ENCODE peak calls at places on chromosome 11, in four cellular contexts. T is stomach, X is AG04450, N is upper lobe of right lung. A is an unnamed sample. For H3K27me3, the result is how much of the 10 kb centered on the place peaks cover.

GRCh38 chr11:21622995-21623394 is 569.9 kb upstream of the ANO5 start:
- DNase-seq in T (no peak), X (no peak), N (no peak), A (no peak)

GRCh38 chr11:35463211-35463810 is 44.0 kb upstream of the SLC1A2 start:
- DNase-seq in T (no peak), X (no peak), N (no peak), A (no peak)

GRCh38 chr11:72696866-72697428 is 22.7 kb upstream of the PDE2A start:
- DNase-seq in T (peak), X (no peak), N (no peak), A (peak)

GRCh38 chr11:70820311-70820710 is 422.0 kb downstream of the CTTN start:
- DNase-seq in T (no peak), X (no peak), N (no peak), A (no peak)

GRCh38 chr11:47438721-47439120 is 10.2 kb downstream of the RAPSN start:
- DNase-seq in T (no peak), X (no peak), N (no peak), A (no peak)

GRCh38 chr11:88597387-88597786 is 259.9 kb upstream of the CTSC start:
- DNase-seq in T (no peak), X (no peak), N (no peak), A (no peak)

GRCh38 chr11:113736323-113736722 is 30.2 kb upstream of the TMPRSS5 start:
- DNase-seq in T (no peak), X (no peak), N (no peak), A (no peak)

GRCh38 chr11:18471995-18472394 is 16.3 kb downstream of the LDHAL6A start:
- DNase-seq in T (no peak), X (no peak), N (no peak), A (no peak)

GRCh38 chr11:86484164-86484794 is 109.6 kb downstream of the CCDC81 start:
- DNase-seq in T (no peak), X (peak), N (no peak), A (peak)

GRCh38 chr11:2578934-2579280 is 120.9 kb downstream of the KCNQ1OT1 start:
- DNase-seq in T (no peak), X (no peak), N (no peak), A (peak)

GRCh38 chr11:115361025-115361424 is 143.2 kb downstream of the CADM1 start:
- DNase-seq in T (no peak), X (no peak), N (no peak), A (no peak)

GRCh38 chr11:94632356-94632755 is 65.2 kb downstream of the PIWIL4 start:
- DNase-seq in T (no peak), X (no peak), N (no peak), A (no peak)

GRCh38 chr11:71096751-71097388 is 155.5 kb downstream of the SHANK2 start:
- DNase-seq in T (no peak), X (no peak), N (no peak), A (no peak)

GRCh38 chr11:45812581-45813548 is 7.9 kb downstream of the SLC35C1 start:
- DNase-seq in T (no peak), X (no peak), N (no peak), A (peak)

GRCh38 chr11:57778318-57779037 is 16.9 kb downstream of the CTNND1 start:
- DNase-seq in T (peak), X (peak), N (peak), A (peak)

GRCh38 chr11:1668911-1669473 is 28.0 kb upstream of the KRTAP5-6 start:
- DNase-seq in T (no peak), X (no peak), N (no peak), A (no peak)

GRCh38 chr11:65425971-65426838 is 3.6 kb downstream of the NEAT1 start:
- DNase-seq in T (peak), X (no peak), N (no peak), A (peak)

GRCh38 chr11:17403977-17404759 is 15.7 kb upstream of the KCNJ11 start:
- DNase-seq in T (no peak), X (no peak), N (no peak), A (no peak)

GRCh38 chr11:2446590-2447252 is 1.9 kb downstream of the KCNQ1 start:
- DNase-seq in T (no peak), X (no peak), N (peak), A (no peak)

GRCh38 chr11:131875611-131876010 is 505.2 kb downstream of the NTM start:
- DNase-seq in T (no peak), X (no peak), N (no peak), A (no peak)

GRCh38 chr11:66593303-66593635 is 284 bp downstream of the CCS start:
- DNase-seq in T (no peak), X (no peak), N (no peak), A (no peak)

GRCh38 chr11:122108192-122108799 is 7.7 kb downstream of the BLID start:
- DNase-seq in T (no peak), X (no peak), N (no peak), A (no peak)

GRCh38 chr11:32374261-32374711 is 61.1 kb downstream of the WT1 start:
- DNase-seq in T (no peak), X (no peak), N (no peak), A (no peak)

GRCh38 chr11:44752727-44753126 is 26.0 kb downstream of the TSPAN18 start:
- DNase-seq in T (no peak), X (no peak), N (no peak), A (no peak)
- H3K27me3 ChIP-seq in T (under half), X (under half), N (under half), A (under half)

GRCh38 chr11:61917043-61917356 is 366 bp downstream of the RAB3IL1 start:
- DNase-seq in T (no peak), X (no peak), N (no peak), A (peak)
- H3K4me3 ChIP-seq in T (peak), X (peak), N (peak), A (peak)

DNA sequence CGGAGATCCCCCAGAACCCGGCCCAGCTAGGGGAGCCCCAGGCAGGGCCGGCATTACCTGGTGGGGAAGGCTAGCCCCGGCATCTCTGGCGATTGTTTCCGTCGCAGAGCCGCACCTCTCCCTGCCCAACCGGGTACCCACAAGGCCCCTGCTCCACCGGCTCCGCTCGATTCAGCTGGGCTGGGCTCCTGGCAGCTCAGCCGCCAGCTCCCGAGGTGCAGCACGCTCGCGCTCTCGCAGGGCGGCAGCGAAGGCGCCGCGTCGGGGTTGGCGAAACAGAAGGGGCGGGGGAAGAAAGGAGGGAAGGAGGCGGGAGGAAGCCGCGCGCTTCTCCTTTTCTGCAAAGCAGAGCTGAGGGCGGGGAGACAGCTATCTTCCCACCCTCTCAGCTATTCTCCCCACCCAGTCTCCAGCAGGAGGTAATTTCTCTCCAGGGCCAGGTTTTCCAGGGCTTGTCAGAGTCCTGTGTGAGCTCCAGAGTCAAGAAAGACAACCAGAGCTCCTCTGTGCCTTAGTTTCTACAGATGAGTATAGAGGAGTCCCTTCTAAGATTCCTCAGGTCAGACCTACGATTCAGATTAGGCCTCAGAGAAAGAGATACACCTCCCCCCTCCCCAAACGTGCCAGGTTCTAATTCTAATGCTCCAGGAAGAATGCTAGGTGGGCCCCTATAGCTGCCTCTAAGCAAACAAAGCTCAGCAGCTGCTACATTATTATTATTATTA is 62.0 kb downstream of the PAK1 start:
- DNase-seq in T (peak), X (peak), N (peak), A (peak)
- TF ChIP-seq CTCF in T (no peak), X (no peak), N (peak), A (no peak)

DNA sequence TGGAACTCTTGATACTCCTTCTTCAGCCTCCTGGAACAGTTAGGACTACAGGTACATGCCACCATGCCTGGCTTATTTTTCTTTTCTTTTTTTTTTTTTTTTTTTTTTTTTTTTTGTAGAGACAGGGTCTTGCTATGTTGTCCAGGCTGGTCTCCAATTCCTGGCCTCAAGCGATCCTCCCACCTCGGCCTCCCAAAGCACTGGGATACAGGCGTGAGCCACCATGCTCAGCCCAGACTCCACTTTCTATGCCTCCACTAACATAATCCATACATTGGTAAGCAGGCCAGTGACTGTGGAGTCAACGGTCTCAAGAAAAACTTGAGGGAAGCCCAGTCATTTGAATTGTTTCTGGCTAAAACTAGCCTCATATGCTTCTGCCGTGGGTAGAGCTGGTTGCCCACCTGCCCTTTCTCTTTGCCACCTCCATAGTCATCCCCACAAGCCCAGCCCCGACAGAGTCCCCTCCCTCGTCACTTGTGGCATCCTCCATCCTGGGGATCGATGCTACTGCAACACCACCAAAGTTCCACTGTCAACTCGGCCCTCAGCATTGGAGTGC is 2.4 kb downstream of the SCN2B start:
- DNase-seq in T (no peak), X (no peak), N (no peak), A (no peak)
- H3K27me3 ChIP-seq in T (under half), X (under half), N (under half), A (under half)

GRCh38 chr11:64253481-64253880 is 2.2 kb downstream of the PLCB3 start:
- DNase-seq in T (no peak), X (no peak), N (peak), A (no peak)
- H3K4me3 ChIP-seq in T (no peak), X (no peak), N (no peak), A (no peak)

GRCh38 chr11:61524963-61525587 is 16.5 kb downstream of the LRRC10B start:
- DNase-seq in T (no peak), X (no peak), N (no peak), A (no peak)
- TF ChIP-seq CTCF in T (no peak), X (no peak), N (no peak), A (no peak)

DNA sequence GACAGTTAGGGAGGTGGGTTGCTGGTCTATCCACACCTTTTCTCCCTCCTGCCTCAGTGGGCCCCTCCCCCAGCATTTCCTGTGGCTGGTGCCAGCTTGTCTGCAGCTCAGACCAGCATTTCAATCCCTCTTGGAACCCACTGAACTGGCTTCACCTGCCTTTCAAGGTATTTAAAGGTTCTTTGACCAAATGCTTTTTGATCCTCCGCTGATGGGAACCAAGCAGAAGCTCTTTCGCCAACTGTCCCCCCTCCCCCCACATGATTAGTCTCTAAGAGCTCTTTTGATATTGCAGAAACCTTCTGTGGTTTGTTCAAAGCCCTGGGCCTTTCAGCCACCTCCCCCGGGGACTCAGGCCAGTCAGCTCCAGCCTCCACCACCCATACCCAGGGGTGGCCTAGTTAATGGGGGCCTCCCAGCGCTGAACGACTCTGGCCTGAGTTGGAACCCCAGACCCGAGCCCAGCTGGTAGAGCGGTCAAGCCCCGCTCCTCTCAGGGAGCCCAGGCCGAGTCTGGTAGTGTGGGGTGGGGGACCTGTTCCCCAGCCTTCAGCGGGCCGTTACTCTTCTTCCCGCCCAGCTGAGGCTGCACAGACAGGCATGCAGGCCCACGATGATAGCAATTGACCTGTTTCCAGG is 6.0 kb upstream of the SYT7 start:
- DNase-seq in T (no peak), X (no peak), N (no peak), A (no peak)
- H3K27me3 ChIP-seq in T (under half), X (half or more), N (under half), A (under half)

DNA sequence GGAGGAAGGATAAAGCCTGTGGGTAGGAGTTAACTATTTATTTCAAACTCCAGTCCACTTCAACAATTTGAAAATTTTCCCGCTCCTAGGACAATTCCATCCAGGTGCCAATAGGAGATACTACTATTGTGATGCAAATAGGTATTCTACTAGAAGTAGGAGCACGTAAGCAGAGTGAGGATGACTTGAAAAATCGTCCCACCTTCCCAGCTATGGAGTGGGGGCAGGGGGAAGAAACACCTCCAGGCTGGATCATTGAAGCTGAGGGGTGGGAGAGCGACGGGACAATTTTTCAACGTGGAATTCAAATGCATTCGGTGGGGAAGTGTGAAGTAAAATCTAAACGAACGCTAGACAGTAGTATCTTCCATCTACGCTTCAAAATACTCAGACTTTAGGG is 612 bp upstream of the ARHGAP42 start:
- DNase-seq in T (no peak), X (no peak), N (no peak), A (no peak)
- H3K4me3 ChIP-seq in T (peak), X (peak), N (peak), A (peak)

DNA sequence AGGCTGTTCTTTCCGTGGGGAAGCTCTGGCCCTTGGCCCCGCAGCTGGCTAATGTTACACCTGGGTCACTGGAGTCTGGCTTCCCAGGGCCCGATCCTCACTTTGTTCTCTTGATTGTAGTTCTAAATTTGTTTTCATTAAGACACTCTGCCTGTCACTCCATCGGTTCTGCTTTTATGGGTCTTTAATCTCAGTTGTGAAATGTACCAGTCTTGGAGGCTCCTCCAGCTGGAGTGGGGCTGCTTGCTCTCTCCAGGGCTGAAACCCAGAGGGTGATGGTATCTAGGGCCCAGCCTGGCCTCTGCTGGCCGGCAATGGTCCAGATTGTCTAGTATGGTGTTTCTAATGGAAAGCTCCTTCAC is 352.9 kb downstream of the TENM4 start:
- DNase-seq in T (no peak), X (no peak), N (no peak), A (no peak)
- TF ChIP-seq CTCF in T (no peak), X (peak), N (no peak), A (no peak)

GRCh38 chr11:124722176-124722575 is 17.6 kb upstream of the NRGN start:
- DNase-seq in T (no peak), X (no peak), N (no peak), A (no peak)
- H3K27me3 ChIP-seq in T (under half), X (under half), N (under half), A (under half)

A was measured in sigmoid colon.